ENCODE peak calls at places on chromosomes 1 and 21, in ten cellular contexts. T is heart left ventricle; Q is fibroblast of mammary gland; H is fibroblast of the aortic adventitia; A is IMR-90; U is astrocyte of the cerebellum; W is mammary epithelial cell; F is A549; V is CD8-positive, alpha-beta T cell; P is body of pancreas. M is an unnamed sample.
A peak's percentile ranks its signal among the peaks of the same experiment; 100 is the strongest.

GRCh38 chr21:35189077-35189863 is 140.2 kb upstream of the RUNX1 start:
- DNase-seq in T (no peak), Q (peak; percentile 96), H (peak; percentile 96), A (peak; percentile 82), U (peak; percentile 63), W (peak; percentile 20), F (no peak), V (no peak), P (peak; percentile 7), M (no peak)

GRCh38 chr1:7418442-7419080 is 352.5 kb upstream of the VAMP3 start:
- DNase-seq in T (no peak), Q (no peak), H (no peak), A (no peak), U (no peak), W (no peak), F (no peak), V (peak; percentile 4), P (no peak), M (no peak)

GRCh38 chr1:3611170-3612019 is at the start of gene MEGF6:
- DNase-seq in T (peak; percentile 68), Q (no peak), H (no peak), A (peak; percentile 8), U (no peak), W (no peak), F (peak; percentile 57), V (peak; percentile 54), P (peak; percentile 78), M (peak; percentile 33)

GRCh38 chr1:1846386-1846918 is 44.4 kb downstream of the GNB1 start:
- DNase-seq in T (no peak), Q (no peak), H (no peak), A (no peak), U (no peak), W (no peak), F (no peak), V (no peak), P (no peak), M (no peak)

GRCh38 chr1:32334274-32334861 is 1.7 kb downstream of the MARCKSL1 start:
- DNase-seq in T (no peak), Q (no peak), H (no peak), A (no peak), U (no peak), W (no peak), F (no peak), V (no peak), P (no peak), M (no peak)

GRCh38 chr21:37565530-37566223 is 199.1 kb downstream of the DYRK1A start:
- DNase-seq in T (no peak), Q (peak; percentile 47), H (peak; percentile 56), A (peak; percentile 37), U (no peak), W (no peak), F (peak; percentile 33), V (no peak), P (no peak), M (no peak)

GRCh38 chr1:98323396-98323795 is 338.1 kb upstream of the SNX7 start:
- DNase-seq in T (peak; percentile 19), Q (peak; percentile 86), H (peak; percentile 95), A (peak; percentile 82), U (no peak), W (peak; percentile 92), F (peak; percentile 78), V (no peak), P (no peak), M (peak; percentile 96)

GRCh38 chr1:67722292-67722944 is 37.4 kb downstream of the GADD45A start:
- DNase-seq in T (no peak), Q (peak; percentile 40), H (peak; percentile 47), A (peak; percentile 42), U (no peak), W (no peak), F (no peak), V (no peak), P (no peak), M (no peak)

GRCh38 chr1:224683981-224684380 is 67.9 kb downstream of the CNIH3 start:
- DNase-seq in T (no peak), Q (no peak), H (no peak), A (no peak), U (no peak), W (no peak), F (no peak), V (no peak), P (no peak), M (no peak)

GRCh38 chr1:110339040-110339426 is at the start of gene RBM15:
- DNase-seq in T (peak; percentile 99), Q (peak; percentile 100), H (peak; percentile 100), A (peak; percentile 100), U (peak; percentile 100), W (peak; percentile 100), F (peak; percentile 99), V (peak; percentile 96), P (peak; percentile 99), M (peak; percentile 100)

GRCh38 chr1:72281144-72281543 is 1.2 kb downstream of the NEGR1 start:
- DNase-seq in T (no peak), Q (peak; percentile 28), H (peak; percentile 16), A (peak; percentile 4), U (no peak), W (no peak), F (no peak), V (no peak), P (no peak), M (no peak)
- H3K4me3 ChIP-seq in T (peak overlapping the region; percentile 91), Q (peak overlapping the region; percentile 87), H (peak overlapping the region; percentile 89), A (peak overlapping the region; percentile 22), U (peak overlapping the region; percentile 68), W (no peak overlapping the region), F (no peak overlapping the region), V (no peak overlapping the region), P (no peak overlapping the region), M (no peak overlapping the region)

GRCh38 chr1:151062738-151063371 is 2.7 kb downstream of the MLLT11 start:
- DNase-seq in T (no peak), Q (peak; percentile 92), H (peak; percentile 92), A (peak; percentile 94), U (no peak), W (peak; percentile 79), F (peak; percentile 62), V (no peak), P (no peak), M (peak; percentile 88)
- H3K4me3 ChIP-seq in T (no peak overlapping the region), Q (no peak overlapping the region), H (peak overlapping the region; percentile 42), A (peak overlapping the region; percentile 24), U (no peak overlapping the region), W (no peak overlapping the region), F (peak overlapping the region; percentile 1), V (no peak overlapping the region), P (no peak overlapping the region), M (no peak overlapping the region)

GRCh38 chr1:234327577-234328164 is 45.6 kb upstream of the COA6 start:
- DNase-seq in T (no peak), Q (no peak), H (no peak), A (no peak), U (no peak), W (no peak), F (no peak), V (no peak), P (no peak), M (no peak)

GRCh38 chr1:234324668-234325225 is 48.5 kb upstream of the COA6 start:
- DNase-seq in T (no peak), Q (no peak), H (no peak), A (no peak), U (no peak), W (no peak), F (no peak), V (no peak), P (no peak), M (no peak)

GRCh38 chr1:234322979-234323378 is 50.3 kb upstream of the COA6 start:
- DNase-seq in T (no peak), Q (peak; percentile 40), H (peak; percentile 13), A (peak; percentile 17), U (no peak), W (no peak), F (peak; percentile 62), V (peak; percentile 54), P (peak; percentile 59), M (no peak)

GRCh38 chr1:234325878-234326492 is 47.3 kb upstream of the COA6 start:
- DNase-seq in T (no peak), Q (no peak), H (no peak), A (no peak), U (no peak), W (no peak), F (no peak), V (no peak), P (no peak), M (no peak)

DNA sequence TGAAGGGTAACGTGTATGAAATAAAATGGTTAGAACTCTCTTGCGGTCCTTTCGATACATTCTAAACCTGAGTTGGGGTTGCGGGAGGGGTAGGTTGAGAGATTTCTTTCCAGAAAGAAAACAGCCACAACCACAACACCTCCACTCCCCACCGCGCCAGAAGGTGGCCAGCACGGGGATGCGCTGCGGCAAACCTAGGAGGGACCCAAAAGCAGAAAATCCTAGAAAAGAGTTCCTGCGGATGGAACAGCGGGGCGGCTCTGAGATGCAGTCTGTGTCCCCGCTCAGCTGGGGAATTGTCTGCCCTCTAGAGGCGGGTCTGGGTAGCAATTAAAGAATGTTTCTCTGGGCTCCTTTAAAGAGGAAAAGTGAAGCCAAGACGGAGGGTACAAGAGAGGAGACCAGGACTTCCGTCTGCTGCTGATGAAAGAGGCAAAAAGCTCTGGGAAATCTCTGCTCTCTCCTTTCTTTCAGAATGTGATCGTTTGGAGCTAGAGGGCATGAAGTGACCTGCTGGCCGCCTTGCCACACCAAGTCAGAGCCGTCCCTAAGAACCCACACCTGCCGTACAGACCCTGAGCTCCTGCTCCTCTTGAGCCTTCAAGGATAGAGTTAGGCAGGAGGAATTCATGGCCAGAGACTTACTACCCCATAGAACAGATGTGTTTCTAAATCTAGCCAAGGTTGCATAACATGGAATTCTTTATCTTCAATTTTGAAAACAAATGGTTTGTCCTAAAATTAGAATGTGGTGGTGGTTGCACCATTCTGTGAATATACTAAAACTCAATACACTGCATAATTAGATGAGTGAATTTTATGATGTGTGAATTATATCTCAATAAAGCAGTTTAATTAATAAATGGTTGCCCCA is 46.5 kb upstream of the COA6 start:
- DNase-seq in T (peak; percentile 36), Q (peak; percentile 45), H (peak; percentile 53), A (peak; percentile 43), U (peak; percentile 19), W (peak; percentile 41), F (peak; percentile 62), V (peak; percentile 77), P (peak; percentile 67), M (peak; percentile 62)
- H3K4me3 ChIP-seq in T (peak overlapping the region; percentile 53), Q (peak overlapping the region; percentile 25), H (peak overlapping the region; percentile 53), A (peak overlapping the region; percentile 40), U (peak overlapping the region; percentile 4), W (no peak overlapping the region), F (peak overlapping the region; percentile 24), V (peak overlapping the region; percentile 64), P (no peak overlapping the region), M (peak overlapping the region; percentile 25)

DNA sequence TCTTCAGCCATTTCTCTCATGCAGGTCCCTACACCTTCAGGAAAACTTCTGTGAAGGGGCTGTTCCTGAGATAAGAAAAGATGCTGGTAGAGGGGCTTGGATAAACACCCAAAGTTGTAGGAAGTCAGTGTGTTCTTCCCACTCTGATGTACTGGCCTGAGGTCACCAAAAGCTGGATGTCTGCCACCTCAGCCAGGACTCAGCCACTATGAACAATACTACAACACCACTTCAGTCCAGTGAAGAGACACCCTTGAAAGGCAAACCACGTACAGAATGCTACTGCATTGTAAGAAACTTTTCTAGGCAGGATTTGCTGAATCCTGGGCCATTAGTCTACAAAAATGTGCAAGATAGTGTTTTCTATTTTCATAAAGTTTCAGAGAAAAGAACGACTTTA is 2.4 kb downstream of the PTPN14 start:
- DNase-seq in T (peak; percentile 80), Q (peak; percentile 73), H (no peak), A (peak; percentile 63), U (no peak), W (peak; percentile 50), F (no peak), V (no peak), P (peak; percentile 52), M (no peak)
- H3K4me3 ChIP-seq in T (peak overlapping the region; percentile 94), Q (peak overlapping the region; percentile 90), H (peak overlapping the region; percentile 83), A (peak overlapping the region; percentile 76), U (peak overlapping the region; percentile 89), W (peak overlapping the region; percentile 90), F (no peak overlapping the region), V (no peak overlapping the region), P (no peak overlapping the region), M (peak overlapping the region; percentile 83)